ENCODE peak calls at places on chromosomes 16 and 17, in ten cellular contexts. F, W, G, C, A, D, O, M, H and K are unnamed samples.
A peak's percentile ranks its signal among the peaks of the same experiment; 100 is the strongest.

GRCh38 chr16:84617068-84617630 is 729 bp downstream of the COTL1 start:
- DNase-seq in F (no peak), W (no peak), G (no peak), C (no peak), A (no peak), D (no peak), O (peak; percentile 43), M (no peak), H (no peak), K (no peak)

GRCh38 chr16:19505600-19506303 is 16.1 kb downstream of the GDE1 start:
- DNase-seq in F (no peak), W (no peak), G (peak; percentile 94), C (no peak), A (peak; percentile 86), D (peak; percentile 23), O (no peak), M (peak; percentile 85), H (no peak), K (no peak)

GRCh38 chr17:77481476-77482374 is 341.0 kb downstream of the SEC14L1 start:
- DNase-seq in F (no peak), W (no peak), G (no peak), C (no peak), A (no peak), D (no peak), O (no peak), M (no peak), H (no peak), K (no peak)

GRCh38 chr17:64148017-64148631 is 18.2 kb upstream of the ERN1 start:
- DNase-seq in F (no peak), W (no peak), G (no peak), C (no peak), A (peak; percentile 62), D (no peak), O (no peak), M (peak; percentile 62), H (peak; percentile 29), K (peak; percentile 30)

GRCh38 chr17:38654411-38655398 is 20.1 kb downstream of the EPOP start:
- DNase-seq in F (no peak), W (no peak), G (no peak), C (no peak), A (no peak), D (no peak), O (no peak), M (no peak), H (no peak), K (no peak)

GRCh38 chr17:39167492-39167891 is 1.5 kb upstream of the ARL5C start:
- DNase-seq in F (no peak), W (no peak), G (no peak), C (no peak), A (no peak), D (no peak), O (no peak), M (no peak), H (no peak), K (no peak)

GRCh38 chr17:49576121-49576905 is 642 bp downstream of the NXPH3 start:
- DNase-seq in F (no peak), W (no peak), G (no peak), C (no peak), A (peak; percentile 26), D (peak; percentile 43), O (peak; percentile 73), M (peak; percentile 27), H (no peak), K (no peak)

GRCh38 chr17:38798614-38799500 is 499 bp downstream of the PIP4K2B start:
- DNase-seq in F (no peak), W (no peak), G (no peak), C (peak; percentile 18), A (peak; percentile 42), D (peak; percentile 36), O (peak; percentile 26), M (peak; percentile 37), H (peak; percentile 50), K (no peak)

GRCh38 chr17:16406742-16407674 is 8.4 kb upstream of the TRPV2 start:
- DNase-seq in F (no peak), W (no peak), G (no peak), C (no peak), A (no peak), D (no peak), O (no peak), M (no peak), H (no peak), K (no peak)

GRCh38 chr17:50279181-50279526 is 4.9 kb downstream of the TMEM92 start:
- DNase-seq in F (no peak), W (no peak), G (no peak), C (peak; percentile 62), A (no peak), D (no peak), O (no peak), M (peak; percentile 52), H (no peak), K (no peak)

GRCh38 chr17:82984751-82985435 is 94.5 kb upstream of the METRNL start:
- DNase-seq in F (no peak), W (no peak), G (no peak), C (no peak), A (no peak), D (no peak), O (no peak), M (no peak), H (no peak), K (no peak)

GRCh38 chr17:11935734-11936406 is 61.4 kb downstream of the ZNF18 start:
- DNase-seq in F (no peak), W (peak; percentile 21), G (peak; percentile 16), C (peak; percentile 28), A (peak; percentile 34), D (no peak), O (peak; percentile 58), M (peak; percentile 63), H (peak; percentile 20), K (peak; percentile 48)

GRCh38 chr16:64545769-64546168 is 576.1 kb downstream of the CDH11 start:
- DNase-seq in F (no peak), W (no peak), G (no peak), C (no peak), A (no peak), D (no peak), O (no peak), M (no peak), H (no peak), K (no peak)

GRCh38 chr16:9258423-9259051 is 167.1 kb downstream of the HAPSTR1 start:
- DNase-seq in F (no peak), W (peak; percentile 51), G (no peak), C (peak; percentile 11), A (peak; percentile 31), D (no peak), O (peak; percentile 39), M (peak; percentile 19), H (no peak), K (peak; percentile 64)

GRCh38 chr17:4035081-4035680 is 70.9 kb upstream of the ATP2A3 start:
- DNase-seq in F (no peak), W (no peak), G (no peak), C (no peak), A (no peak), D (no peak), O (no peak), M (no peak), H (no peak), K (no peak)

GRCh38 chr17:4565209-4566141 is 5.1 kb upstream of the GGT6 start:
- DNase-seq in F (peak; percentile 36), W (peak; percentile 65), G (peak; percentile 62), C (peak; percentile 65), A (peak; percentile 80), D (peak; percentile 53), O (peak; percentile 82), M (peak; percentile 81), H (peak; percentile 82), K (peak; percentile 56)

GRCh38 chr17:63382136-63382535 is 64.0 kb downstream of the CYB561 start:
- DNase-seq in F (no peak), W (no peak), G (no peak), C (peak; percentile 18), A (no peak), D (no peak), O (no peak), M (peak; percentile 38), H (no peak), K (no peak)

GRCh38 chr17:8109669-8110455 is 8.5 kb downstream of the ALOXE3 start:
- DNase-seq in F (no peak), W (peak; percentile 78), G (no peak), C (no peak), A (peak; percentile 19), D (no peak), O (peak; percentile 79), M (peak; percentile 38), H (peak; percentile 51), K (no peak)

GRCh38 chr16:74743668-74744299 is 30.8 kb downstream of the FA2H start:
- DNase-seq in F (no peak), W (peak; percentile 97), G (peak; percentile 21), C (peak; percentile 47), A (peak; percentile 68), D (peak; percentile 41), O (peak; percentile 62), M (peak; percentile 65), H (peak; percentile 89), K (no peak)

GRCh38 chr17:33438136-33438535 is 145.0 kb upstream of the ASIC2 start:
- DNase-seq in F (no peak), W (no peak), G (no peak), C (no peak), A (no peak), D (no peak), O (no peak), M (peak; percentile 8), H (no peak), K (no peak)

GRCh38 chr16:391885-392335 is 5.1 kb upstream of the NME4 start:
- DNase-seq in F (no peak), W (peak; percentile 62), G (no peak), C (peak; percentile 87), A (peak; percentile 70), D (peak; percentile 78), O (peak; percentile 79), M (peak; percentile 92), H (peak; percentile 71), K (peak; percentile 80)

GRCh38 chr17:63275318-63275967 is 170.7 kb downstream of the CYB561 start:
- DNase-seq in F (peak; percentile 77), W (no peak), G (peak; percentile 95), C (peak; percentile 95), A (peak; percentile 97), D (peak; percentile 92), O (peak; percentile 12), M (peak; percentile 99), H (peak; percentile 22), K (no peak)

GRCh38 chr17:77118251-77118928 is 22.4 kb upstream of the SEC14L1 start:
- DNase-seq in F (no peak), W (no peak), G (no peak), C (no peak), A (no peak), D (no peak), O (no peak), M (no peak), H (no peak), K (no peak)

GRCh38 chr16:12062343-12063003 is 85.9 kb downstream of the SNX29 start:
- DNase-seq in F (peak; percentile 61), W (no peak), G (peak; percentile 97), C (peak; percentile 96), A (peak; percentile 95), D (peak; percentile 96), O (no peak), M (peak; percentile 94), H (peak; percentile 75), K (no peak)

GRCh38 chr17:50269477-50270429 is 4.5 kb upstream of the TMEM92 start:
- DNase-seq in F (no peak), W (peak; percentile 59), G (peak; percentile 70), C (peak; percentile 84), A (peak; percentile 88), D (peak; percentile 73), O (peak; percentile 81), M (peak; percentile 88), H (peak; percentile 77), K (no peak)

GRCh38 chr17:8941520-8941919 is 24.0 kb downstream of the PIK3R5 start:
- DNase-seq in F (no peak), W (no peak), G (no peak), C (no peak), A (no peak), D (no peak), O (no peak), M (no peak), H (no peak), K (no peak)

GRCh38 chr16:52993179-52993578 is 59.5 kb downstream of the CHD9NB start:
- DNase-seq in F (no peak), W (no peak), G (no peak), C (no peak), A (no peak), D (no peak), O (no peak), M (no peak), H (no peak), K (peak; percentile 2)